ENCODE peak calls at places on chromosomes 7 and 10, in six cellular contexts. W is HCT116, T is PC-9, B is psoas muscle, K is esophagus muscularis mucosa, Q is fibroblast of lung. O is an unnamed sample. For H3K4me1, the result is how much of the 10 kb centered on the place peaks cover.

GRCh38 chr10:102152545-102152890 is 329 bp downstream of the NOLC1 start:
- DNase-seq in T (no peak), W (no peak), K (no peak), B (no peak), Q (peak), O (no peak)

GRCh38 chr7:116280803-116281202 is 70.5 kb downstream of the TES start:
- DNase-seq in W (no peak), K (no peak), T (no peak), B (no peak), Q (no peak), O (no peak)

GRCh38 chr10:80407836-80408197 is 534 bp upstream of the PRXL2A start:
- DNase-seq in T (peak), W (peak), K (no peak), Q (peak), B (no peak), O (no peak)

GRCh38 chr10:85532821-85533220 is 833.8 kb downstream of the GRID1 start:
- DNase-seq in T (no peak), Q (no peak), B (no peak), W (no peak), K (no peak), O (no peak)

GRCh38 chr10:17229967-17230682 is 2.1 kb downstream of the VIM start:
- DNase-seq in W (peak), K (peak), B (peak), Q (peak), T (peak), O (peak)

GRCh38 chr10:98898987-98899386 is 336.7 kb downstream of the HPSE2 start:
- DNase-seq in W (no peak), B (no peak), K (no peak), T (no peak), Q (no peak), O (no peak)

GRCh38 chr7:65477326-65477725 is 103.7 kb downstream of the ZNF92 start:
- DNase-seq in B (no peak), W (peak), Q (no peak), K (no peak), T (no peak), O (no peak)

GRCh38 chr7:40704172-40704571 is 569.4 kb downstream of the SUGCT start:
- DNase-seq in T (no peak), W (no peak), B (no peak), K (no peak), Q (no peak), O (no peak)

GRCh38 chr7:134844200-134844599 is 64.8 kb downstream of the CALD1 start:
- DNase-seq in B (no peak), K (no peak), Q (no peak), T (peak), W (no peak), O (no peak)

GRCh38 chr7:65976659-65977196 is 5.3 kb downstream of the GUSB start:
- DNase-seq in K (no peak), Q (no peak), W (no peak), B (no peak), T (no peak), O (no peak)

GRCh38 chr10:69457771-69458237 is 6.5 kb downstream of the TSPAN15 start:
- DNase-seq in W (no peak), T (no peak), K (no peak), Q (no peak), B (no peak), O (no peak)

GRCh38 chr10:36462194-36462593 is 663.2 kb upstream of the ANKRD30A start:
- DNase-seq in B (no peak), Q (no peak), T (no peak), W (no peak), K (no peak), O (no peak)

GRCh38 chr7:148185050-148185449 is 405.5 kb upstream of the C7orf33 start:
- DNase-seq in T (no peak), B (no peak), K (no peak), Q (peak), W (no peak), O (no peak)

GRCh38 chr7:73974948-73975926 is 52.7 kb upstream of the ELN start:
- DNase-seq in B (no peak), T (no peak), K (no peak), Q (no peak), W (no peak), O (no peak)

GRCh38 chr7:84022686-84023308 is 171.8 kb downstream of the SEMA3A start:
- DNase-seq in Q (peak), K (no peak), T (peak), B (no peak), W (no peak), O (no peak)

GRCh38 chr7:137789215-137789899 is 57.4 kb downstream of the DGKI start:
- DNase-seq in B (no peak), K (no peak), T (no peak), Q (peak), W (no peak), O (no peak)

GRCh38 chr7:4500812-4501211 is 181.3 kb upstream of the FOXK1 start:
- DNase-seq in T (no peak), W (no peak), K (no peak), B (no peak), Q (no peak), O (no peak)

GRCh38 chr7:9013940-9014339 is 580.5 kb downstream of the NXPH1 start:
- DNase-seq in T (no peak), K (no peak), B (no peak), Q (no peak), W (no peak), O (no peak)

GRCh38 chr10:24209946-24210491 is 1.1 kb downstream of the KIAA1217 start:
- DNase-seq in W (no peak), K (no peak), B (peak), Q (peak), T (peak), O (no peak)

GRCh38 chr10:92640110-92640509 is 47.2 kb downstream of the KIF11 start:
- DNase-seq in B (no peak), T (no peak), W (peak), Q (peak), K (no peak), O (no peak)

GRCh38 chr10:14560274-14560673 is 214.4 kb downstream of the FAM107B start:
- DNase-seq in B (no peak), K (no peak), Q (peak), W (peak), T (peak), O (no peak)

GRCh38 chr10:119468542-119469324 is 73.8 kb downstream of the RGS10 start:
- DNase-seq in B (no peak), W (no peak), T (no peak), Q (no peak), K (no peak), O (no peak)

GRCh38 chr10:10213237-10213636 is 804.4 kb upstream of the CELF2 start:
- DNase-seq in Q (no peak), T (no peak), B (no peak), K (no peak), W (no peak), O (no peak)

GRCh38 chr7:45256775-45257174 is 99.2 kb downstream of the RAMP3 start:
- DNase-seq in K (peak), Q (no peak), W (no peak), B (no peak), T (peak), O (no peak)

GRCh38 chr7:2103071-2103898 is 129.5 kb downstream of the MAD1L1 start:
- DNase-seq in W (no peak), B (no peak), K (no peak), Q (no peak), T (no peak), O (no peak)

GRCh38 chr7:148915211-148915610 is 31.1 kb upstream of the EZH2 start:
- DNase-seq in T (no peak), Q (no peak), W (no peak), K (no peak), B (no peak), O (no peak)

GRCh38 chr7:589781-590575 is 70.3 kb upstream of the PDGFA start:
- DNase-seq in W (no peak), T (no peak), Q (no peak), K (no peak), B (no peak), O (no peak)

GRCh38 chr7:76354981-76355730 is 3.6 kb downstream of the YWHAG start:
- DNase-seq in T (no peak), Q (no peak), W (no peak), K (no peak), B (no peak), O (no peak)

GRCh38 chr7:13336227-13336626 is 648.8 kb downstream of the ARL4A start:
- DNase-seq in K (no peak), T (no peak), Q (peak), W (no peak), B (no peak), O (no peak)

GRCh38 chr7:31695856-31696255 is 8.8 kb downstream of the PPP1R17 start:
- DNase-seq in T (no peak), K (peak), Q (no peak), W (no peak), B (no peak), O (no peak)

GRCh38 chr7:116588641-116589594 is 64.1 kb downstream of the CAV1 start:
- DNase-seq in W (peak), Q (peak), T (no peak), B (no peak), K (no peak), O (no peak)

GRCh38 chr10:108244443-108245228 is 1080.1 kb upstream of the SORCS1 start:
- DNase-seq in B (no peak), K (no peak), T (no peak), Q (no peak), W (no peak), O (no peak)

GRCh38 chr7:43590862-43591550 is 8.1 kb downstream of the STK17A start:
- DNase-seq in T (no peak), W (no peak), B (no peak), Q (no peak), K (no peak), O (no peak)

GRCh38 chr7:43586251-43586900 is 3.5 kb downstream of the STK17A start:
- DNase-seq in K (no peak), Q (peak), B (no peak), T (peak), W (no peak), O (no peak)

GRCh38 chr7:43589728-43590127 is 6.8 kb downstream of the STK17A start:
- DNase-seq in K (no peak), Q (no peak), B (no peak), W (no peak), T (no peak), O (no peak)

GRCh38 chr7:43589133-43589478 is 6.2 kb downstream of the STK17A start:
- DNase-seq in K (no peak), Q (no peak), B (no peak), T (no peak), W (no peak), O (no peak)

DNA sequence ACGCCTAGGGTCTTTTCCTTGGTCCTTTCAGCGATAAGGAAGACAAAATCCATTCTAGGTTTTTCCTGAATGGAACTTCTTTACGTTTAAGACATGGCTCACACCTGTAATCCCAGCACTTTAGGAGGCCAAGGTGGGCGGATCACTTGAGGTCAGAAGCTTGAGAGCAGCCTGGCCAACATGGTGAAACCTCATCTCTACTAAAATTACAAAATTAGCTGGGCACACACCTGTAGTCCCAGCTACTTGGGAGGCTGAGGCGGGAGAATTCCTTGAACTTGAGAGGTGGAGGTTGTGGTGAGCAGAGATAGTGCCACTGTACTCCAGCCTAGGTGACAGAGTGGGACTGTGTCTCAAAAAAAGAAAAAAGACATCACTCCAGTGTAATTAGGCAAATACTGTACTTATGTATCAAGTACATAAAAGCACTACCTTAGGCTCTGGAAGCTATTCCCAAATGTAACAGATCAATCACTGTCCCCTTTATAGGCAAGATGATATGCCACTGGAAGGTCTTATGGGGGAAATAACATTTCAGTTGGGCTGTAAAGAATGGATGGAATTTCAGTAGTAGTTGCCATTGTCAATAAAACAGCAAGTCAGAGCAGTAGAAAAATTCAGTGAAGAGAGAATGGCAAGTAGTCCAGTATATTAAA is 5.7 kb downstream of the STK17A start:
- DNase-seq in Q (peak), K (no peak), B (no peak), T (no peak), W (no peak), O (no peak)
- H3K27ac ChIP-seq in Q (no peak), K (no peak), B (no peak), T (no peak), W (no peak), O (no peak)

GRCh38 chr10:29643785-29644501 is 9.2 kb upstream of the SVIL start:
- DNase-seq in K (no peak), W (no peak), B (peak), T (no peak), Q (peak), O (no peak)
- H3K4me1 ChIP-seq in K (half or more), W (under half), B (half or more), T (under half), Q (under half), O (half or more)

GRCh38 chr7:111756687-111757178 is 194.4 kb upstream of the IMMP2L start:
- DNase-seq in W (no peak), Q (peak), B (peak), K (no peak), T (no peak), O (peak)
- H3K27ac ChIP-seq in W (no peak), Q (peak), B (no peak), K (no peak), T (no peak), O (peak)

GRCh38 chr7:100543586-100543985 is 4.6 kb downstream of the AGFG2 start:
- DNase-seq in T (no peak), W (no peak), K (no peak), B (no peak), Q (no peak), O (no peak)
- H3K4me1 ChIP-seq in T (half or more), W (half or more), K (half or more), B (under half), Q (under half), O (half or more)

O was measured in vagina.